ENCODE peak calls at places on chromosome 20, in eight cellular contexts. X, C, E, F, G, H, V and T are unnamed samples.

GRCh38 chr20:3339076-3339475 is 68.4 kb downstream of the DNAAF9 start:
- DNase-seq in X (no peak), C (no peak), E (no peak), F (no peak), G (no peak), H (no peak), V (no peak), T (no peak)

GRCh38 chr20:50189681-50190250 is 864 bp upstream of the CEBPB start:
- DNase-seq in X (no peak), C (no peak), E (no peak), F (peak), G (peak), H (no peak), V (peak), T (no peak)

GRCh38 chr20:13139459-13140150 is 81.5 kb upstream of the ISM1 start:
- DNase-seq in X (no peak), C (no peak), E (no peak), F (no peak), G (no peak), H (no peak), V (peak), T (no peak)

GRCh38 chr20:59807909-59808728 is 125.3 kb downstream of the SYCP2 start:
- DNase-seq in X (no peak), C (no peak), E (no peak), F (no peak), G (no peak), H (no peak), V (no peak), T (no peak)

GRCh38 chr20:52923123-52923543 is 49.0 kb upstream of the TSHZ2 start:
- DNase-seq in X (no peak), C (no peak), E (no peak), F (no peak), G (no peak), H (no peak), V (peak), T (peak)

GRCh38 chr20:62527781-62528180 is 52.0 kb upstream of the GATA5 start:
- DNase-seq in X (no peak), C (no peak), E (no peak), F (no peak), G (no peak), H (no peak), V (no peak), T (no peak)

GRCh38 chr20:57393321-57394086 is 2.3 kb downstream of the RBM38 start:
- DNase-seq in X (peak), C (no peak), E (no peak), F (peak), G (no peak), H (no peak), V (no peak), T (no peak)

GRCh38 chr20:50821994-50822393 is 27.1 kb downstream of the BCAS4 start:
- DNase-seq in X (no peak), C (no peak), E (no peak), F (no peak), G (no peak), H (no peak), V (no peak), T (no peak)

GRCh38 chr20:59985864-59986263 is 27.6 kb downstream of the CDH26 start:
- DNase-seq in X (no peak), C (no peak), E (no peak), F (no peak), G (no peak), H (no peak), V (no peak), T (no peak)

GRCh38 chr20:60050193-60050960 is 92.2 kb downstream of the CDH26 start:
- DNase-seq in X (no peak), C (no peak), E (no peak), F (no peak), G (no peak), H (no peak), V (no peak), T (no peak)

GRCh38 chr20:10004900-10005299 is 29.9 kb upstream of the ANKEF1 start:
- DNase-seq in X (no peak), C (no peak), E (no peak), F (no peak), G (no peak), H (no peak), V (peak), T (no peak)

GRCh38 chr20:59415224-59415623 is 114.8 kb downstream of the EDN3 start:
- DNase-seq in X (no peak), C (no peak), E (no peak), F (no peak), G (no peak), H (no peak), V (no peak), T (no peak)

GRCh38 chr20:48019940-48020339 is 234.7 kb upstream of the SULF2 start:
- DNase-seq in X (no peak), C (no peak), E (no peak), F (no peak), G (no peak), H (peak), V (no peak), T (no peak)

GRCh38 chr20:6886065-6886729 is 118.7 kb downstream of the BMP2 start:
- DNase-seq in X (no peak), C (no peak), E (no peak), F (peak), G (no peak), H (no peak), V (peak), T (no peak)

GRCh38 chr20:22529150-22530019 is 55.0 kb downstream of the FOXA2 start:
- DNase-seq in X (no peak), C (no peak), E (no peak), F (peak), G (no peak), H (no peak), V (no peak), T (no peak)

GRCh38 chr20:9160760-9161159 is 91.9 kb downstream of the PLCB4 start:
- DNase-seq in X (no peak), C (no peak), E (no peak), F (no peak), G (no peak), H (no peak), V (no peak), T (no peak)

GRCh38 chr20:58238490-58238889 is 10.0 kb upstream of the ANKRD60 start:
- DNase-seq in X (no peak), C (no peak), E (no peak), F (no peak), G (no peak), H (no peak), V (peak), T (no peak)

GRCh38 chr20:50488236-50488806 is 21.9 kb upstream of the PTPN1 start:
- DNase-seq in X (no peak), C (no peak), E (no peak), F (no peak), G (no peak), H (no peak), V (peak), T (no peak)

GRCh38 chr20:38585404-38586180 is 4.6 kb downstream of the ADIG start:
- DNase-seq in X (no peak), C (no peak), E (no peak), F (no peak), G (no peak), H (no peak), V (no peak), T (no peak)

GRCh38 chr20:11234181-11234969 is 560.6 kb upstream of the JAG1 start:
- DNase-seq in X (no peak), C (no peak), E (no peak), F (no peak), G (no peak), H (no peak), V (no peak), T (peak)